ENCODE peak calls at places on chromosomes 4 and X, in four cellular contexts. D, T, J and B are unnamed samples.

GRCh38 chr4:783133-783541 is 42.8 kb downstream of the CPLX1 start:
- DNase-seq in D (no peak), T (no peak), J (no peak), B (peak; percentile 75)

GRCh38 chrX:50707955-50708694 is 105.9 kb downstream of the SHROOM4 start:
- DNase-seq in D (no peak), J (no peak), T (no peak), B (no peak)

GRCh38 chr4:150436598-150437370 is 145.2 kb upstream of the MAB21L2 start:
- DNase-seq in J (no peak), T (no peak), D (no peak), B (no peak)

GRCh38 chr4:8817813-8818062 is 53.9 kb downstream of the HMX1 start:
- DNase-seq in D (no peak), T (peak; percentile 34), J (no peak), B (peak; percentile 58)

GRCh38 chr4:67712000-67712625 is 11.2 kb upstream of the UBA6 start:
- DNase-seq in D (no peak), T (no peak), J (peak; percentile 66), B (no peak)

GRCh38 chr4:162497564-162498167 is 333.9 kb upstream of the FSTL5 start:
- DNase-seq in J (peak; percentile 40), T (no peak), D (no peak), B (no peak)

GRCh38 chr4:109969087-109969486 is 56.4 kb downstream of the EGF start:
- DNase-seq in D (no peak), J (no peak), T (no peak), B (no peak)

GRCh38 chrX:147891886-147892285 is 19.8 kb upstream of the FMR1 start:
- DNase-seq in T (no peak), J (no peak), D (no peak), B (no peak)

GRCh38 chr4:160026720-160027119 is 923.8 kb downstream of the RAPGEF2 start:
- DNase-seq in D (no peak), T (no peak), J (peak; percentile 63), B (no peak)

GRCh38 chr4:119623025-119623424 is 5.6 kb downstream of the PDE5A start:
- DNase-seq in D (no peak), J (no peak), T (no peak), B (no peak)

GRCh38 chr4:25234390-25235367 is 846 bp downstream of the PI4K2B start:
- DNase-seq in T (peak; percentile 75), J (peak; percentile 86), D (no peak), B (peak; percentile 93)

GRCh38 chr4:68375667-68376559 is 26.0 kb upstream of the YTHDC1 start:
- DNase-seq in D (no peak), T (peak; percentile 67), J (peak; percentile 85), B (peak; percentile 81)

GRCh38 chr4:90760059-90760458 is 632.9 kb downstream of the CCSER1 start:
- DNase-seq in T (no peak), D (no peak), J (no peak), B (no peak)

GRCh38 chr4:169017971-169018370 is 7.9 kb upstream of the CBR4 start:
- DNase-seq in D (no peak), J (no peak), T (no peak), B (no peak)

GRCh38 chr4:26238426-26238781 is 82.4 kb upstream of the RBPJ start:
- DNase-seq in J (no peak), T (no peak), D (no peak), B (no peak)

GRCh38 chr4:25834411-25835107 is 28.2 kb downstream of the SEL1L3 start:
- DNase-seq in D (no peak), T (no peak), J (no peak), B (no peak)

GRCh38 chrX:72358313-72358712 is 52.6 kb upstream of the CITED1 start:
- DNase-seq in T (no peak), D (no peak), J (no peak), B (no peak)

GRCh38 chr4:6221851-6222760 is 21.8 kb upstream of the JAKMIP1 start:
- DNase-seq in T (peak; percentile 74), D (peak; percentile 35), J (peak; percentile 75), B (peak; percentile 73)

GRCh38 chr4:38993683-38994082 is 38.5 kb downstream of the TMEM156 start:
- DNase-seq in T (no peak), J (peak; percentile 4), D (no peak), B (no peak)

GRCh38 chr4:126799971-126800722 is 832.6 kb upstream of the INTU start:
- DNase-seq in T (no peak), J (no peak), D (no peak), B (no peak)

GRCh38 chr4:19005211-19005610 is 983.7 kb upstream of the LCORL start:
- DNase-seq in J (no peak), D (no peak), T (no peak), B (no peak)